ENCODE peak calls at places on chromosomes 13 and 19, in eight cellular contexts. Z, X, K, C, U, O, L and W are unnamed samples.

GRCh38 chr19:10089801-10090375 is 3.8 kb downstream of the SHFL start:
- DNase-seq in O (no peak), C (no peak), X (no peak), U (no peak), L (no peak), Z (no peak), K (no peak), W (no peak)

GRCh38 chr19:1066748-1067340 is at the start of gene ARHGAP45:
- DNase-seq in L (no peak), Z (peak), U (peak), X (no peak), K (no peak), O (peak), C (peak), W (no peak)

GRCh38 chr19:39038098-39038497 is 5.7 kb upstream of the FBXO27 start:
- DNase-seq in Z (peak), U (no peak), O (no peak), L (no peak), C (peak), X (no peak), K (peak), W (peak)

GRCh38 chr19:45467456-45468158 is at the start of gene FOSB:
- DNase-seq in Z (peak), L (peak), U (peak), C (peak), X (peak), K (peak), O (peak), W (peak)

GRCh38 chr13:110575322-110576069 is 14.0 kb upstream of the RAB20 start:
- DNase-seq in X (peak), K (peak), C (peak), O (no peak), Z (peak), U (no peak), L (no peak), W (peak)

GRCh38 chr13:93270769-93271753 is 44.5 kb downstream of the GPC6 start:
- DNase-seq in C (no peak), O (no peak), K (no peak), L (no peak), X (no peak), U (no peak), Z (no peak), W (no peak)

GRCh38 chr19:51020988-51021651 is 1.6 kb upstream of the KLK10 start:
- DNase-seq in K (peak), C (peak), X (peak), Z (no peak), O (no peak), L (no peak), U (no peak), W (peak)

GRCh38 chr13:113625965-113626661 is 31.9 kb downstream of the ATP4B start:
- DNase-seq in L (no peak), Z (no peak), C (no peak), U (no peak), X (no peak), K (peak), O (no peak), W (no peak)

GRCh38 chr19:46659151-46660007 is 1.6 kb downstream of the DACT3 start:
- DNase-seq in Z (peak), O (no peak), U (no peak), K (peak), C (peak), X (no peak), L (peak), W (no peak)

GRCh38 chr19:42255766-42256750 is 1.1 kb upstream of the ERF start:
- DNase-seq in U (no peak), K (peak), O (no peak), Z (peak), L (peak), C (peak), X (peak), W (no peak)

GRCh38 chr19:38228005-38228377 is 4.0 kb upstream of the DPF1 start:
- DNase-seq in X (no peak), U (no peak), L (peak), Z (no peak), O (no peak), K (no peak), C (no peak), W (no peak)